ENCODE peak calls at places on chromosomes 3 and 15, in ten cellular contexts. One of them, this sample, is unnamed.

GRCh38 chr3:42700366-42701288 is 2.0 kb downstream of the HHATL start:
- DNase-seq in upper lobe of left lung: no peak
- DNase-seq in endothelial cell of umbilical vein: no peak
- DNase-seq in ovary: no peak
- DNase-seq in stomach: peak; percentile 22
- DNase-seq in NB4: no peak
- DNase-seq in esophagus muscularis mucosa: no peak
- DNase-seq in transverse colon: no peak
- DNase-seq in adrenal gland: peak; percentile 15
- DNase-seq in uterus: no peak
- DNase-seq in this sample: no peak

GRCh38 chr15:29132786-29133185 is 136.8 kb downstream of the NSMCE3 start:
- DNase-seq in upper lobe of left lung: no peak
- DNase-seq in endothelial cell of umbilical vein: no peak
- DNase-seq in ovary: no peak
- DNase-seq in stomach: no peak
- DNase-seq in NB4: no peak
- DNase-seq in esophagus muscularis mucosa: no peak
- DNase-seq in transverse colon: no peak
- DNase-seq in adrenal gland: no peak
- DNase-seq in uterus: no peak
- DNase-seq in this sample: peak; percentile 43

GRCh38 chr15:23038741-23039150 is 623 bp downstream of the TUBGCP5 start:
- DNase-seq in upper lobe of left lung: no peak
- DNase-seq in endothelial cell of umbilical vein: peak; percentile 54
- DNase-seq in ovary: no peak
- DNase-seq in stomach: no peak
- DNase-seq in NB4: no peak
- DNase-seq in esophagus muscularis mucosa: no peak
- DNase-seq in transverse colon: peak; percentile 18
- DNase-seq in adrenal gland: no peak
- DNase-seq in uterus: no peak
- DNase-seq in this sample: no peak

GRCh38 chr3:58463181-58463941 is 28.5 kb upstream of the KCTD6 start:
- DNase-seq in upper lobe of left lung: no peak
- DNase-seq in endothelial cell of umbilical vein: peak; percentile 64
- DNase-seq in ovary: peak; percentile 63
- DNase-seq in stomach: peak; percentile 73
- DNase-seq in NB4: peak; percentile 82
- DNase-seq in esophagus muscularis mucosa: no peak
- DNase-seq in transverse colon: peak; percentile 78
- DNase-seq in adrenal gland: peak; percentile 81
- DNase-seq in uterus: peak; percentile 60
- DNase-seq in this sample: peak; percentile 72

GRCh38 chr3:169218314-169218983 is 445.1 kb downstream of the MECOM start:
- DNase-seq in upper lobe of left lung: no peak
- DNase-seq in endothelial cell of umbilical vein: peak; percentile 98
- DNase-seq in ovary: no peak
- DNase-seq in stomach: peak; percentile 43
- DNase-seq in NB4: peak; percentile 8
- DNase-seq in esophagus muscularis mucosa: no peak
- DNase-seq in transverse colon: peak; percentile 46
- DNase-seq in adrenal gland: peak; percentile 31
- DNase-seq in uterus: no peak
- DNase-seq in this sample: no peak

GRCh38 chr15:21270474-21270873 is 169.8 kb downstream of the POTEB3 start:
- DNase-seq in upper lobe of left lung: no peak
- DNase-seq in endothelial cell of umbilical vein: no peak
- DNase-seq in ovary: no peak
- DNase-seq in stomach: no peak
- DNase-seq in NB4: no peak
- DNase-seq in esophagus muscularis mucosa: no peak
- DNase-seq in transverse colon: no peak
- DNase-seq in adrenal gland: no peak
- DNase-seq in uterus: no peak
- DNase-seq in this sample: no peak

GRCh38 chr15:78788261-78788660 is 23.0 kb downstream of the ADAMTS7 start:
- DNase-seq in upper lobe of left lung: no peak
- DNase-seq in endothelial cell of umbilical vein: no peak
- DNase-seq in ovary: no peak
- DNase-seq in stomach: no peak
- DNase-seq in NB4: no peak
- DNase-seq in esophagus muscularis mucosa: no peak
- DNase-seq in transverse colon: no peak
- DNase-seq in adrenal gland: no peak
- DNase-seq in uterus: no peak
- DNase-seq in this sample: no peak

GRCh38 chr3:143901105-143901504 is 52.8 kb upstream of the SLC9A9 start:
- DNase-seq in upper lobe of left lung: no peak
- DNase-seq in endothelial cell of umbilical vein: peak; percentile 43
- DNase-seq in ovary: no peak
- DNase-seq in stomach: no peak
- DNase-seq in NB4: no peak
- DNase-seq in esophagus muscularis mucosa: no peak
- DNase-seq in transverse colon: no peak
- DNase-seq in adrenal gland: no peak
- DNase-seq in uterus: no peak
- DNase-seq in this sample: no peak

GRCh38 chr15:75639191-75639708 is 774 bp downstream of the IMP3 start:
- DNase-seq in upper lobe of left lung: no peak
- DNase-seq in endothelial cell of umbilical vein: peak; percentile 56
- DNase-seq in ovary: no peak
- DNase-seq in stomach: no peak
- DNase-seq in NB4: peak; percentile 27
- DNase-seq in esophagus muscularis mucosa: no peak
- DNase-seq in transverse colon: no peak
- DNase-seq in adrenal gland: no peak
- DNase-seq in uterus: no peak
- DNase-seq in this sample: no peak

GRCh38 chr15:100114526-100114925 is 227.2 kb downstream of the ADAMTS17 start:
- DNase-seq in upper lobe of left lung: no peak
- DNase-seq in endothelial cell of umbilical vein: no peak
- DNase-seq in ovary: no peak
- DNase-seq in stomach: no peak
- DNase-seq in NB4: no peak
- DNase-seq in esophagus muscularis mucosa: no peak
- DNase-seq in transverse colon: no peak
- DNase-seq in adrenal gland: peak; percentile 33
- DNase-seq in uterus: no peak
- DNase-seq in this sample: no peak

DNA sequence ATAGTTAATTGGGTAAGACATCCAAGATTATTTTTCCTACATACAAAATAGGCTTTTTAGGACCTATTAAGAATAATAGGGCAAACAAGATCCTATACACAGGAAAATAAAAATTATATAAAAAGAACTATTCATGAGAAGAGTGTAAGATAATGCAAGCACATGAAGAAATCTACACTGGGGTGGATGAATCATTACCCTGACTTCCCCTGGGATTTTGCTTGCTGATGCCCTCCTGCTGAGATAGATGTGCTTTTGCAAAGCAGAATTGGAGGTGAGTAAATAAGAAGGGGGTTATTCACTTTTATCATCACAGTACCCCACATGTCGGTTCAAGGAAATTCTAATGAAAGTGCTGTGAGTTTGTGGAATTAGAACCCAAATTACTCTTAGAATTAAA is 48.6 kb downstream of the SLC2A2 start:
- DNase-seq in upper lobe of left lung: no peak
- DNase-seq in endothelial cell of umbilical vein: no peak
- DNase-seq in ovary: no peak
- DNase-seq in stomach: no peak
- DNase-seq in NB4: peak; percentile 78
- DNase-seq in esophagus muscularis mucosa: no peak
- DNase-seq in transverse colon: no peak
- DNase-seq in adrenal gland: no peak
- DNase-seq in uterus: no peak
- DNase-seq in this sample: no peak
- TF ChIP-seq POLR2A in upper lobe of left lung: no peak
- TF ChIP-seq POLR2A in endothelial cell of umbilical vein: no peak
- TF ChIP-seq POLR2A in ovary: no peak
- TF ChIP-seq POLR2A in stomach: no peak
- TF ChIP-seq POLR2A in NB4: no peak
- TF ChIP-seq POLR2A in esophagus muscularis mucosa: no peak
- TF ChIP-seq POLR2A in transverse colon: no peak
- TF ChIP-seq POLR2A in adrenal gland: no peak
- TF ChIP-seq POLR2A in uterus: no peak
- TF ChIP-seq POLR2A in this sample: no peak

GRCh38 chr3:127674793-127675189 is 2.0 kb downstream of the ABTB1 start:
- DNase-seq in upper lobe of left lung: no peak
- DNase-seq in endothelial cell of umbilical vein: no peak
- DNase-seq in ovary: peak; percentile 21
- DNase-seq in stomach: peak; percentile 13
- DNase-seq in NB4: no peak
- DNase-seq in esophagus muscularis mucosa: no peak
- DNase-seq in transverse colon: no peak
- DNase-seq in adrenal gland: peak; percentile 13
- DNase-seq in uterus: no peak
- DNase-seq in this sample: no peak

GRCh38 chr3:127673191-127674098 is 693 bp downstream of the ABTB1 start:
- DNase-seq in upper lobe of left lung: peak; percentile 91
- DNase-seq in endothelial cell of umbilical vein: peak; percentile 23
- DNase-seq in ovary: peak; percentile 65
- DNase-seq in stomach: peak; percentile 61
- DNase-seq in NB4: no peak
- DNase-seq in esophagus muscularis mucosa: no peak
- DNase-seq in transverse colon: peak; percentile 61
- DNase-seq in adrenal gland: peak; percentile 66
- DNase-seq in uterus: peak; percentile 51
- DNase-seq in this sample: peak; percentile 55

GRCh38 chr3:127672429-127673190 is at the start of gene ABTB1:
- DNase-seq in upper lobe of left lung: peak; percentile 97
- DNase-seq in endothelial cell of umbilical vein: peak; percentile 25
- DNase-seq in ovary: peak; percentile 89
- DNase-seq in stomach: peak; percentile 90
- DNase-seq in NB4: peak; percentile 85
- DNase-seq in esophagus muscularis mucosa: peak; percentile 96
- DNase-seq in transverse colon: peak; percentile 90
- DNase-seq in adrenal gland: peak; percentile 83
- DNase-seq in uterus: peak; percentile 82
- DNase-seq in this sample: peak; percentile 68

GRCh38 chr3:127675651-127676391 is 3.1 kb downstream of the ABTB1 start:
- DNase-seq in upper lobe of left lung: no peak
- DNase-seq in endothelial cell of umbilical vein: no peak
- DNase-seq in ovary: peak; percentile 23
- DNase-seq in stomach: peak; percentile 24
- DNase-seq in NB4: no peak
- DNase-seq in esophagus muscularis mucosa: no peak
- DNase-seq in transverse colon: no peak
- DNase-seq in adrenal gland: peak; percentile 15
- DNase-seq in uterus: peak; percentile 14
- DNase-seq in this sample: peak; percentile 42

GRCh38 chr3:127674099-127674792 is 1.5 kb downstream of the ABTB1 start:
- DNase-seq in upper lobe of left lung: no peak
- DNase-seq in endothelial cell of umbilical vein: no peak
- DNase-seq in ovary: peak; percentile 25
- DNase-seq in stomach: peak; percentile 19
- DNase-seq in NB4: no peak
- DNase-seq in esophagus muscularis mucosa: no peak
- DNase-seq in transverse colon: no peak
- DNase-seq in adrenal gland: peak; percentile 19
- DNase-seq in uterus: no peak
- DNase-seq in this sample: peak; percentile 41
- H3K4me3 ChIP-seq in upper lobe of left lung: peak overlapping the region; percentile 95
- H3K4me3 ChIP-seq in endothelial cell of umbilical vein: no peak overlapping the region
- H3K4me3 ChIP-seq in ovary: peak overlapping the region; percentile 81
- H3K4me3 ChIP-seq in stomach: peak overlapping the region; percentile 100
- H3K4me3 ChIP-seq in NB4: no peak overlapping the region
- H3K4me3 ChIP-seq in esophagus muscularis mucosa: peak overlapping the region; percentile 99
- H3K4me3 ChIP-seq in transverse colon: no peak overlapping the region
- H3K4me3 ChIP-seq in adrenal gland: no peak overlapping the region
- H3K4me3 ChIP-seq in uterus: peak overlapping the region; percentile 85
- H3K4me3 ChIP-seq in this sample: peak overlapping the region; percentile 97

GRCh38 chr3:147843331-147843730 is 434.2 kb downstream of the ZIC1 start:
- DNase-seq in upper lobe of left lung: no peak
- DNase-seq in endothelial cell of umbilical vein: no peak
- DNase-seq in ovary: no peak
- DNase-seq in stomach: no peak
- DNase-seq in NB4: no peak
- DNase-seq in esophagus muscularis mucosa: no peak
- DNase-seq in transverse colon: no peak
- DNase-seq in adrenal gland: no peak
- DNase-seq in uterus: no peak
- DNase-seq in this sample: no peak

DNA sequence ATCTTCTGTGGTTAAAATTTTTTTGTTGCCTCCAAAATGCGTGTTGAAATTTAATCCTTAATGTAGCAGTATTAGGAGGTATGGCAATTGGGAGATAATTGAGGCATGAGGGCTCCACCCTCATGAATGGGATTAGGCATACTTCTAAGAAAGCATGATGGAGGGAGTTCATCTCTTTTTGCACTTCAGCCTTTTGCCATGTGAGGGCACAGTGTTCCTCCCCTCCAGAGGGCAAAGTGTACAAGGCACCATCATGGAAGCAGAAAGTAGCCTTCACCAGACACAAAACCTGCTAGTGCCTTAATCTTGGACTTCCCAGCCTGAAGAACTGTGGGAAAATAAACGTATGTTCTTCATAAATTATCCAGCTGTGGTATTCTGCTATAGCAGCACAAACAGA is 429.5 kb downstream of the ZIC1 start:
- DNase-seq in upper lobe of left lung: no peak
- DNase-seq in endothelial cell of umbilical vein: no peak
- DNase-seq in ovary: no peak
- DNase-seq in stomach: no peak
- DNase-seq in NB4: peak; percentile 1
- DNase-seq in esophagus muscularis mucosa: no peak
- DNase-seq in transverse colon: no peak
- DNase-seq in adrenal gland: no peak
- DNase-seq in uterus: no peak
- DNase-seq in this sample: no peak
- TF ChIP-seq CTCF in upper lobe of left lung: no peak
- TF ChIP-seq CTCF in endothelial cell of umbilical vein: no peak
- TF ChIP-seq CTCF in ovary: no peak
- TF ChIP-seq CTCF in stomach: no peak
- TF ChIP-seq CTCF in NB4: no peak
- TF ChIP-seq CTCF in esophagus muscularis mucosa: no peak
- TF ChIP-seq CTCF in transverse colon: no peak
- TF ChIP-seq CTCF in adrenal gland: no peak
- TF ChIP-seq CTCF in uterus: no peak
- TF ChIP-seq CTCF in this sample: no peak

DNA sequence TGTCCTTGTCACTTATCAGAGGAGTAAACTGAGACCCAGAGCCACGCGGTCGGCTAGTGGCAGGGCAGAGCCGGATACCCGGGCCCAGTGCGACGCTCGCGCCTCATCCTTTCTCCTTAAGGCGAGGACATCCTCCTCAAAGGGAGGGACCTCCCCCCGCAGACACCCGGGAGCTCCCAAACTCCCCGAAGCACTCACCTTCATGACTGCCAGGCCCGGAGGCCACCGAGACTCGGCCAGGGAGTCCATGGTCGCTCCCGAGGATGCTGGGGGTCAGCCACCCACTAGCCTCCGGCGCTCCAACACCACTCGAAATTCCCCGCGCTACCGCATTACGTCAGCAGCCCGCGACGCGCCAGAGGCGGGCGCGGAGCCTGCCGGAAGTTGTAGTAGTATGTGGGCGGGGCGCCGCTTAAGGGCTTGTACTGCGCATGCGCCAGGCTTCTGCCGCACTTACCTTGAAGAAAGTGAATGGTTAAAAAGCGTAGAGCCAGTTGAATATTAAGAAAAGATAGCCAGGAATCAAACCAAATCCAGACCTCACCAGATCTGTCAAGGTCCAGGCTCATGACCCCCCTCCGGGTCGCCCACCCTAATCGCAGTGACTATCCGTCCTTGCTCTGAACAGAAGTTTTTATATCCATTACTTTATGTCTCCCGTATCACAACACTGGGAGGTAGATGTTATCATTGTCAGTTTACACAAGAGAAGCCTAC is at the start of gene RAD18:
- DNase-seq in upper lobe of left lung: peak; percentile 97
- DNase-seq in endothelial cell of umbilical vein: peak; percentile 91
- DNase-seq in ovary: peak; percentile 92
- DNase-seq in stomach: peak; percentile 94
- DNase-seq in NB4: peak; percentile 89
- DNase-seq in esophagus muscularis mucosa: peak; percentile 97
- DNase-seq in transverse colon: peak; percentile 94
- DNase-seq in adrenal gland: peak; percentile 94
- DNase-seq in uterus: peak; percentile 91
- DNase-seq in this sample: peak; percentile 88
- TF ChIP-seq POLR2A in upper lobe of left lung: peak; percentile 46
- TF ChIP-seq POLR2A in endothelial cell of umbilical vein: peak; percentile 70
- TF ChIP-seq POLR2A in ovary: no peak
- TF ChIP-seq POLR2A in stomach: no peak
- TF ChIP-seq POLR2A in NB4: peak; percentile 51
- TF ChIP-seq POLR2A in esophagus muscularis mucosa: no peak
- TF ChIP-seq POLR2A in transverse colon: peak; percentile 34
- TF ChIP-seq POLR2A in adrenal gland: peak; percentile 35
- TF ChIP-seq POLR2A in uterus: peak; percentile 41
- TF ChIP-seq POLR2A in this sample: no peak